ENCODE peak calls at places on chromosomes 16 and 17, in ten cellular contexts. One of them, this sample, is unnamed. For H3K4me1, the result is how much of the 10 kb centered on the place peaks cover.

GRCh38 chr16:28930652-28931051 is 1.1 kb upstream of the CD19 start:
- DNase-seq in breast epithelium: no peak
- DNase-seq in A549: no peak
- DNase-seq in transverse colon: no peak
- DNase-seq in upper lobe of left lung: no peak
- DNase-seq in sigmoid colon: no peak
- DNase-seq in adrenal gland: no peak
- DNase-seq in testis: no peak
- DNase-seq in HepG2: no peak
- DNase-seq in tibial nerve: no peak
- DNase-seq in this sample: no peak

GRCh38 chr17:8121531-8122390 is 2.1 kb downstream of the HES7 start:
- DNase-seq in tibial nerve: peak
- DNase-seq in upper lobe of left lung: no peak
- DNase-seq in A549: peak
- DNase-seq in breast epithelium: no peak
- DNase-seq in adrenal gland: no peak
- DNase-seq in sigmoid colon: peak
- DNase-seq in HepG2: no peak
- DNase-seq in testis: peak
- DNase-seq in transverse colon: peak
- DNase-seq in this sample: peak

GRCh38 chr16:68802190-68802589 is 41.1 kb upstream of the TANGO6 start:
- DNase-seq in breast epithelium: no peak
- DNase-seq in adrenal gland: no peak
- DNase-seq in testis: no peak
- DNase-seq in tibial nerve: no peak
- DNase-seq in upper lobe of left lung: no peak
- DNase-seq in A549: no peak
- DNase-seq in HepG2: no peak
- DNase-seq in transverse colon: no peak
- DNase-seq in sigmoid colon: no peak
- DNase-seq in this sample: no peak

GRCh38 chr17:7445011-7445927 is at the start of gene CHRNB1:
- DNase-seq in HepG2: peak
- DNase-seq in breast epithelium: peak
- DNase-seq in sigmoid colon: peak
- DNase-seq in tibial nerve: peak
- DNase-seq in transverse colon: peak
- DNase-seq in testis: peak
- DNase-seq in A549: peak
- DNase-seq in upper lobe of left lung: peak
- DNase-seq in adrenal gland: peak
- DNase-seq in this sample: peak

GRCh38 chr16:74607967-74608356 is 1.0 kb upstream of the GLG1 start:
- DNase-seq in sigmoid colon: no peak
- DNase-seq in testis: no peak
- DNase-seq in tibial nerve: no peak
- DNase-seq in breast epithelium: no peak
- DNase-seq in upper lobe of left lung: no peak
- DNase-seq in HepG2: no peak
- DNase-seq in adrenal gland: no peak
- DNase-seq in A549: no peak
- DNase-seq in transverse colon: no peak
- DNase-seq in this sample: no peak

GRCh38 chr16:75948886-75949285 is 222.6 kb upstream of the CPHXL start:
- DNase-seq in tibial nerve: no peak
- DNase-seq in testis: no peak
- DNase-seq in transverse colon: no peak
- DNase-seq in breast epithelium: no peak
- DNase-seq in upper lobe of left lung: no peak
- DNase-seq in A549: no peak
- DNase-seq in adrenal gland: no peak
- DNase-seq in sigmoid colon: no peak
- DNase-seq in HepG2: no peak
- DNase-seq in this sample: no peak

GRCh38 chr16:75742424-75743047 is 16.2 kb upstream of the CPHXL start:
- DNase-seq in A549: peak
- DNase-seq in breast epithelium: no peak
- DNase-seq in transverse colon: no peak
- DNase-seq in adrenal gland: no peak
- DNase-seq in upper lobe of left lung: no peak
- DNase-seq in sigmoid colon: no peak
- DNase-seq in HepG2: no peak
- DNase-seq in tibial nerve: no peak
- DNase-seq in testis: no peak
- DNase-seq in this sample: no peak

GRCh38 chr17:81322271-81323082 is 27.4 kb upstream of the SLC38A10 start:
- DNase-seq in testis: peak
- DNase-seq in transverse colon: no peak
- DNase-seq in adrenal gland: peak
- DNase-seq in HepG2: peak
- DNase-seq in sigmoid colon: no peak
- DNase-seq in tibial nerve: no peak
- DNase-seq in breast epithelium: no peak
- DNase-seq in upper lobe of left lung: no peak
- DNase-seq in A549: peak
- DNase-seq in this sample: no peak

DNA sequence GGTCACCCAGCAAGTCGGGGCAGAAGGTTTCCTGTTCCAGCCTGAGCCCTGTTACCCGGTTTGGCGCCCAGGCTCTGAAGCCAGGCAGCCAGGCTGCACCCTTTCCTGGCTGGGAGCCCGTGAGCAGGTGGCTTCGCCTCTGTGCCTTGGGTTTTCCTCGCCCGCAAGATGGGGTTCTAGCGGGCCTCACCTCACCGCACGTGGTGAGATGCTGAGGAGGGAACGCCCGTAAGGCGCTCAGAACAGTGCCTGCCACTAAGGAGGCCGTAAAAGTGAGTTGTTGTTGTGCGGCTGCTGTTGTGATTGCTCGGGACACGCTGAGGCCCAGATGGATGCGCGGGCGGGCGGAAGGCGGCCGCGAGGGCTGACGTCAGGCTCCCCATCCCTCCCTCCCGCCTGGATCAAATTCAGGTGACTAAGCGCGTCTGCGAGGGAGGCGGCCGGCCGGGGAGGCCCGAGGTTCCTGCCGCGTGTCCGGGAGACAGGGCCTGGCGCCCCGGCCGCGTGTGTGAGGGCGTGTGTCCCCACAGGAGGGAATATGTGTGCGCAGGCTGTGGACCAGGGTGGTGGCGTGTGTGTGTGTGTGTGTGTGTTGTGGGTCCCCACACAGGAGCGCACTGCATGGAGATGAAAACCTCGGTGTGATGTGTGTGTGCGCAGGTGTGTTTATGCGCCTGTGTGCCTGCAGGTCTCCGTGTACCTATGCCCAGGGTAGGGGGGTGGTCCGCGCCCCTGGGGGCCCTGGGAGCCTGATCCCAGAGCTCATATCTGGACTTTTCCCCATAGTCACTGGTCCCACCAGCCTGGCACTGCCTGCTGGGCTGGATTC is 4.3 kb downstream of the CAMKK1 start:
- DNase-seq in A549: no peak
- DNase-seq in transverse colon: peak
- DNase-seq in testis: peak
- DNase-seq in sigmoid colon: peak
- DNase-seq in tibial nerve: peak
- DNase-seq in HepG2: no peak
- DNase-seq in upper lobe of left lung: no peak
- DNase-seq in adrenal gland: peak
- DNase-seq in breast epithelium: peak
- DNase-seq in this sample: peak
- TF ChIP-seq POLR2A in A549: no peak
- TF ChIP-seq POLR2A in transverse colon: peak
- TF ChIP-seq POLR2A in testis: no peak
- TF ChIP-seq POLR2A in sigmoid colon: peak
- TF ChIP-seq POLR2A in tibial nerve: no peak
- TF ChIP-seq POLR2A in HepG2: no peak
- TF ChIP-seq POLR2A in upper lobe of left lung: no peak
- TF ChIP-seq POLR2A in adrenal gland: no peak
- TF ChIP-seq POLR2A in breast epithelium: no peak
- TF ChIP-seq POLR2A in this sample: no peak

DNA sequence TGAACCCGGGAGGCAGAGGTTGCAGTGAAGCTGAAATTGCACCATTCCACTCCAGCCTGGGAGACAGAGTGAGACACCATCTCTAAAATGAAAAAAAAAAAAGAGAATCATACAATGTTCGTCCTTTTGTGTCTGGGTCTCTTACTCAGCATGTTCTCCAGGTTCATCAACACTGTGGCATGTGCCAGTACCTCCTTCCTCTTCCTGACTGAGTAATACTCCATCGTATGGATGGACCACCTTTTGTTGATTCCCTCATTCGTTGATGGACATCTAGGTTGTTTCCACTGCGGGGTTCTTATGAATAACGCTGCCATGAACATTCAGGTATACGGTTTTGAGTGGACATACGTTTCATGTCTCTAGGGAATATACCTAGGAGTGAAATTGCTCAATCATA is 4.1 kb upstream of the HS3ST6 start:
- DNase-seq in tibial nerve: no peak
- DNase-seq in adrenal gland: no peak
- DNase-seq in transverse colon: no peak
- DNase-seq in A549: no peak
- DNase-seq in upper lobe of left lung: no peak
- DNase-seq in breast epithelium: no peak
- DNase-seq in sigmoid colon: no peak
- DNase-seq in testis: no peak
- DNase-seq in HepG2: no peak
- DNase-seq in this sample: no peak
- H3K4me1 ChIP-seq in tibial nerve: under half
- H3K4me1 ChIP-seq in adrenal gland: under half
- H3K4me1 ChIP-seq in transverse colon: under half
- H3K4me1 ChIP-seq in A549: under half
- H3K4me1 ChIP-seq in upper lobe of left lung: under half
- H3K4me1 ChIP-seq in breast epithelium: under half
- H3K4me1 ChIP-seq in sigmoid colon: under half
- H3K4me1 ChIP-seq in testis: under half
- H3K4me1 ChIP-seq in HepG2: under half
- H3K4me1 ChIP-seq in this sample: under half

DNA sequence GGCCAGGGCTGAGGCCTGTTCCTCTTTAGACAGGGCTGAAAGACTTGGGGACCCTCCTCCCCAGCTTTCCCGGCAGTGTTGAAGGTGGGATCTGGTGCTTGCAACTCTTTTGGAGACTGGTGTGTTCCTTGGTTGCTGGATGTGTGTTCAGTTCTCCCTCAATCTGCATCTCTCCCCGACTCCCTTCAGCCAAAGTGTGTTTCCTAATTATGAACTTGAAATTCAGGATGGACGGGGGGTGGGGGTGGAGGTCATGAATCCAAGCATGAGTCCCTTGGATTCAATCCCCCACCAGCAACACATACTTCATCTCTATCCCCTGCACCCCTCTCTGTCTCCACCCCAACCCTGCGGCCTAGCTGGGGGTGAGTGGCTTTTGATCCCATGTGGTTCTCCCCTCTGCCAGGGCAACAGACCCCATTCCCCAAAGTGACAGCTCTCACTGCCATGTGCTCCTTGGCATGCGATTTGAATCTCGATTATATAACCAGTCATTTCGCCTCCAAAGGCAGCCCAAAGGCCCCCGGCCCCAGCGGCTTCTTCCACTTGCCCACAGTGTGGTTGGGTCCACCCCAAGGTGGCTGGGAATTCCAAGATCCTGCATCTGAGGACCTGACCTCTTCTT is 1.3 kb downstream of the ARHGAP23 start:
- DNase-seq in sigmoid colon: no peak
- DNase-seq in adrenal gland: no peak
- DNase-seq in breast epithelium: no peak
- DNase-seq in upper lobe of left lung: no peak
- DNase-seq in tibial nerve: no peak
- DNase-seq in A549: no peak
- DNase-seq in testis: no peak
- DNase-seq in transverse colon: no peak
- DNase-seq in HepG2: no peak
- DNase-seq in this sample: no peak
- H3K4me3 ChIP-seq in sigmoid colon: peak
- H3K4me3 ChIP-seq in adrenal gland: peak
- H3K4me3 ChIP-seq in breast epithelium: peak
- H3K4me3 ChIP-seq in upper lobe of left lung: peak
- H3K4me3 ChIP-seq in tibial nerve: peak
- H3K4me3 ChIP-seq in A549: peak
- H3K4me3 ChIP-seq in testis: peak
- H3K4me3 ChIP-seq in transverse colon: peak
- H3K4me3 ChIP-seq in HepG2: no peak
- H3K4me3 ChIP-seq in this sample: peak

GRCh38 chr17:78141437-78142112 is 4.6 kb upstream of the C17orf99 start:
- DNase-seq in tibial nerve: no peak
- DNase-seq in transverse colon: peak
- DNase-seq in sigmoid colon: no peak
- DNase-seq in A549: no peak
- DNase-seq in HepG2: no peak
- DNase-seq in upper lobe of left lung: no peak
- DNase-seq in testis: no peak
- DNase-seq in breast epithelium: no peak
- DNase-seq in adrenal gland: no peak
- DNase-seq in this sample: no peak

GRCh38 chr17:78142113-78142861 is 3.9 kb upstream of the C17orf99 start:
- DNase-seq in adrenal gland: peak
- DNase-seq in HepG2: peak
- DNase-seq in A549: peak
- DNase-seq in upper lobe of left lung: peak
- DNase-seq in tibial nerve: no peak
- DNase-seq in breast epithelium: peak
- DNase-seq in testis: no peak
- DNase-seq in sigmoid colon: no peak
- DNase-seq in transverse colon: peak
- DNase-seq in this sample: no peak

GRCh38 chr17:78137392-78138203 is 7.0 kb downstream of the TMC8 start:
- DNase-seq in breast epithelium: no peak
- DNase-seq in adrenal gland: no peak
- DNase-seq in upper lobe of left lung: peak
- DNase-seq in HepG2: no peak
- DNase-seq in transverse colon: peak
- DNase-seq in A549: peak
- DNase-seq in testis: no peak
- DNase-seq in tibial nerve: no peak
- DNase-seq in sigmoid colon: no peak
- DNase-seq in this sample: no peak

GRCh38 chr17:78138204-78139060 is 7.8 kb upstream of the C17orf99 start:
- DNase-seq in breast epithelium: no peak
- DNase-seq in A549: no peak
- DNase-seq in testis: no peak
- DNase-seq in upper lobe of left lung: no peak
- DNase-seq in tibial nerve: no peak
- DNase-seq in adrenal gland: no peak
- DNase-seq in transverse colon: no peak
- DNase-seq in sigmoid colon: no peak
- DNase-seq in HepG2: no peak
- DNase-seq in this sample: no peak

DNA sequence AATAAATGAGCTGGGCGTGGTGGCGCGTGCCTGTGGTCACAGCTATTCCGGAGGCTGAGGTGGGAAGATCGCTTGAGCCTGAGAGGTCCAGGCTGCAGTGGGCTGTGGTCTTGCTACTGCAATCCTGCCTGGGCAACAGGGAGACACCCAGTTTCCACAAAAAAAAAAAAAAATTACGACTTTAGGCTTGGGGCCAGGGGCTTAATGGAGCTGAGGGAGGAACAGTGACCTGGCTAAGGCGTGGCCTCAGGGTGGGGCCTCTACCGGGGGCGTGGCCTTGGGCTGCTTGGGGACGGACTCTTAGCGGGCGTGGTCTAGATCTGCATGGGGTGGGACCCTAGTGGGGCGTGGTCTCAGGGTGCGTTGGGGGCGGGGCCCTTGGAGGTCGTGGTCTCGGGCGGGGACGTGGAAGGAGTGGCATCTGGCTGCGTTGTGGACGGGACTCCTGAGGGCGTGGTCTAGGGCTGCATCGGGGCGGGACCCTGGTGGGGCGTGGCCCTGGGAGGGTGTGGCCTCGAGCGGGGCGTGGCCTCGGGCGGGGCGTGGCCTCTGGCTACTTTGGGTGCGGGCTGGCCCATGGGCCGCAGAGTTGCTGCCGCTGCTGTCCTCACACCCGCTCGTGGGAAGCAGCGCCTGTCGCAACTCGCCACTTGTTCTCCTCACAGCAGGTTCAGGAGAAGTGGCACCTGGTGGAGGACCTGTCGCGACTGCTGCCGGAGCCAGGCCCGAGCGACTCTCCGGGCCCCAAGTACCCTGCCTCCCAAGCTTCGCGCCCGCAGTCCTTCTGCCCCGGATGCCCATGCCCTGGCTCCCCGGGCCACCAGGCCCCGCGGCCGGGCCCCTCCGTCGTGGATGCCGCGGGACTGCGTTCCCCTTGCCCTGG is 5.8 kb upstream of the C17orf99 start:
- DNase-seq in adrenal gland: peak
- DNase-seq in breast epithelium: peak
- DNase-seq in A549: peak
- DNase-seq in testis: peak
- DNase-seq in upper lobe of left lung: peak
- DNase-seq in tibial nerve: peak
- DNase-seq in transverse colon: peak
- DNase-seq in HepG2: peak
- DNase-seq in sigmoid colon: peak
- DNase-seq in this sample: peak
- TF ChIP-seq POLR2A in adrenal gland: no peak
- TF ChIP-seq POLR2A in breast epithelium: no peak
- TF ChIP-seq POLR2A in A549: peak
- TF ChIP-seq POLR2A in testis: no peak
- TF ChIP-seq POLR2A in upper lobe of left lung: no peak
- TF ChIP-seq POLR2A in tibial nerve: no peak
- TF ChIP-seq POLR2A in transverse colon: peak
- TF ChIP-seq POLR2A in HepG2: peak
- TF ChIP-seq POLR2A in sigmoid colon: no peak
- TF ChIP-seq POLR2A in this sample: peak

This sample was measured in heart left ventricle.